ENCODE peak calls at places on chromosome 21, in nine cellular contexts. C, U, I, A, K, Z, N, H and J are unnamed samples.

GRCh38 chr21:45013271-45013841 is 61.0 kb upstream of the ADARB1 start:
- DNase-seq in U (no peak), K (no peak), I (no peak), A (no peak), C (no peak), H (peak), Z (no peak), N (peak), J (no peak)

GRCh38 chr21:46069719-46070279 is 28.1 kb upstream of the COL6A2 start:
- DNase-seq in N (no peak), K (no peak), H (peak), U (no peak), C (no peak), Z (peak), I (no peak), A (no peak), J (peak)

GRCh38 chr21:31176725-31177124 is 138.4 kb upstream of the KRTAP19-8 start:
- DNase-seq in U (no peak), C (no peak), Z (no peak), A (no peak), H (no peak), I (no peak), N (no peak), K (peak), J (no peak)

GRCh38 chr21:36567216-36567917 is 87.4 kb upstream of the CLDN14 start:
- DNase-seq in Z (no peak), U (no peak), I (no peak), N (no peak), H (no peak), K (no peak), C (no peak), A (no peak), J (no peak)

GRCh38 chr21:46622226-46622625 is 13.2 kb upstream of the PRMT2 start:
- DNase-seq in H (no peak), U (no peak), A (peak), K (peak), Z (no peak), I (no peak), C (peak), N (peak), J (peak)

GRCh38 chr21:8989261-8989882 is 1532.0 kb upstream of the TPTE start:
- DNase-seq in U (peak), Z (no peak), C (peak), H (no peak), N (no peak), K (no peak), I (no peak), A (no peak), J (no peak)

GRCh38 chr21:26679299-26679698 is 106.2 kb upstream of the CYYR1 start:
- DNase-seq in Z (no peak), A (no peak), I (no peak), C (no peak), N (no peak), H (no peak), U (no peak), K (no peak), J (no peak)

GRCh38 chr21:43772368-43772870 is 3.7 kb downstream of the CSTB start:
- DNase-seq in U (no peak), I (no peak), N (peak), Z (no peak), H (no peak), A (no peak), K (no peak), C (no peak), J (no peak)

GRCh38 chr21:32383812-32384211 is 9.0 kb downstream of the URB1 start:
- DNase-seq in K (no peak), C (no peak), A (no peak), H (no peak), I (no peak), U (no peak), Z (no peak), N (no peak), J (no peak)

GRCh38 chr21:40054403-40054802 is 187.2 kb downstream of the PCP4 start:
- DNase-seq in U (peak), N (peak), C (no peak), H (no peak), A (no peak), I (no peak), K (peak), Z (no peak), J (no peak)